ENCODE peak calls at places on chromosomes 12 and 14, in eight cellular contexts. One of them, this sample, is unnamed.

GRCh38 chr12:95922231-95922630 is 20.2 kb downstream of the CCDC38 start:
- DNase-seq in osteocyte: no peak
- DNase-seq in trophoblast cell: no peak
- DNase-seq in foreskin fibroblast: peak; percentile 34
- DNase-seq in GM10248: no peak
- DNase-seq in type B pancreatic cell: no peak
- DNase-seq in iris pigment epithelial cell: no peak
- DNase-seq in stimulated activated CD8-positive, alpha-beta memory T cell treated with anti-CD3 and anti-CD28 coated beads, Interleukin-2, amount 100 ng/mL, for 1 hour: no peak
- DNase-seq in this sample: no peak

GRCh38 chr12:125068391-125068790 is 3.2 kb downstream of the AACS start:
- DNase-seq in iris pigment epithelial cell: no peak
- DNase-seq in GM10248: no peak
- DNase-seq in foreskin fibroblast: no peak
- DNase-seq in trophoblast cell: no peak
- DNase-seq in type B pancreatic cell: no peak
- DNase-seq in stimulated activated CD8-positive, alpha-beta memory T cell treated with anti-CD3 and anti-CD28 coated beads, Interleukin-2, amount 100 ng/mL, for 1 hour: no peak
- DNase-seq in osteocyte: no peak
- DNase-seq in this sample: no peak

GRCh38 chr12:107404981-107405380 is 280.6 kb upstream of the PWP1 start:
- DNase-seq in foreskin fibroblast: no peak
- DNase-seq in GM10248: peak; percentile 25
- DNase-seq in trophoblast cell: no peak
- DNase-seq in type B pancreatic cell: no peak
- DNase-seq in osteocyte: no peak
- DNase-seq in stimulated activated CD8-positive, alpha-beta memory T cell treated with anti-CD3 and anti-CD28 coated beads, Interleukin-2, amount 100 ng/mL, for 1 hour: no peak
- DNase-seq in iris pigment epithelial cell: peak; percentile 64
- DNase-seq in this sample: no peak

GRCh38 chr12:805022-805632 is 52.7 kb downstream of the WNK1 start:
- DNase-seq in stimulated activated CD8-positive, alpha-beta memory T cell treated with anti-CD3 and anti-CD28 coated beads, Interleukin-2, amount 100 ng/mL, for 1 hour: no peak
- DNase-seq in trophoblast cell: no peak
- DNase-seq in type B pancreatic cell: no peak
- DNase-seq in osteocyte: no peak
- DNase-seq in GM10248: no peak
- DNase-seq in iris pigment epithelial cell: no peak
- DNase-seq in foreskin fibroblast: no peak
- DNase-seq in this sample: no peak

GRCh38 chr14:35403085-35403396 is 1.5 kb downstream of the NFKBIA start:
- DNase-seq in iris pigment epithelial cell: no peak
- DNase-seq in type B pancreatic cell: no peak
- DNase-seq in stimulated activated CD8-positive, alpha-beta memory T cell treated with anti-CD3 and anti-CD28 coated beads, Interleukin-2, amount 100 ng/mL, for 1 hour: no peak
- DNase-seq in osteocyte: no peak
- DNase-seq in trophoblast cell: no peak
- DNase-seq in GM10248: no peak
- DNase-seq in foreskin fibroblast: no peak
- DNase-seq in this sample: no peak

GRCh38 chr12:6426882-6427671 is 17.7 kb upstream of the CD27 start:
- DNase-seq in GM10248: peak; percentile 81
- DNase-seq in iris pigment epithelial cell: no peak
- DNase-seq in osteocyte: no peak
- DNase-seq in foreskin fibroblast: no peak
- DNase-seq in stimulated activated CD8-positive, alpha-beta memory T cell treated with anti-CD3 and anti-CD28 coated beads, Interleukin-2, amount 100 ng/mL, for 1 hour: peak; percentile 71
- DNase-seq in trophoblast cell: no peak
- DNase-seq in type B pancreatic cell: peak; percentile 43
- DNase-seq in this sample: no peak

GRCh38 chr14:91380610-91381371 is 36.8 kb downstream of the CCDC88C start:
- DNase-seq in type B pancreatic cell: no peak
- DNase-seq in iris pigment epithelial cell: peak; percentile 31
- DNase-seq in osteocyte: no peak
- DNase-seq in foreskin fibroblast: no peak
- DNase-seq in stimulated activated CD8-positive, alpha-beta memory T cell treated with anti-CD3 and anti-CD28 coated beads, Interleukin-2, amount 100 ng/mL, for 1 hour: no peak
- DNase-seq in GM10248: no peak
- DNase-seq in trophoblast cell: no peak
- DNase-seq in this sample: no peak

GRCh38 chr12:124130717-124131670 is 158.0 kb downstream of the ZNF664 start:
- DNase-seq in foreskin fibroblast: no peak
- DNase-seq in trophoblast cell: no peak
- DNase-seq in iris pigment epithelial cell: no peak
- DNase-seq in type B pancreatic cell: no peak
- DNase-seq in stimulated activated CD8-positive, alpha-beta memory T cell treated with anti-CD3 and anti-CD28 coated beads, Interleukin-2, amount 100 ng/mL, for 1 hour: no peak
- DNase-seq in osteocyte: no peak
- DNase-seq in GM10248: peak; percentile 54
- DNase-seq in this sample: no peak

GRCh38 chr12:109358154-109358869 is 10.6 kb downstream of the MYO1H start:
- DNase-seq in osteocyte: no peak
- DNase-seq in GM10248: peak; percentile 49
- DNase-seq in type B pancreatic cell: no peak
- DNase-seq in trophoblast cell: no peak
- DNase-seq in foreskin fibroblast: no peak
- DNase-seq in iris pigment epithelial cell: no peak
- DNase-seq in stimulated activated CD8-positive, alpha-beta memory T cell treated with anti-CD3 and anti-CD28 coated beads, Interleukin-2, amount 100 ng/mL, for 1 hour: no peak
- DNase-seq in this sample: no peak

GRCh38 chr14:36997843-36998242 is 174.6 kb downstream of the SLC25A21 start:
- DNase-seq in osteocyte: no peak
- DNase-seq in foreskin fibroblast: no peak
- DNase-seq in GM10248: no peak
- DNase-seq in iris pigment epithelial cell: peak; percentile 11
- DNase-seq in type B pancreatic cell: no peak
- DNase-seq in trophoblast cell: no peak
- DNase-seq in stimulated activated CD8-positive, alpha-beta memory T cell treated with anti-CD3 and anti-CD28 coated beads, Interleukin-2, amount 100 ng/mL, for 1 hour: no peak
- DNase-seq in this sample: no peak

GRCh38 chr12:45131506-45131905 is 80.6 kb upstream of the DBX2 start:
- DNase-seq in type B pancreatic cell: no peak
- DNase-seq in trophoblast cell: no peak
- DNase-seq in foreskin fibroblast: no peak
- DNase-seq in GM10248: no peak
- DNase-seq in stimulated activated CD8-positive, alpha-beta memory T cell treated with anti-CD3 and anti-CD28 coated beads, Interleukin-2, amount 100 ng/mL, for 1 hour: no peak
- DNase-seq in osteocyte: no peak
- DNase-seq in iris pigment epithelial cell: no peak
- DNase-seq in this sample: no peak

GRCh38 chr14:73878436-73878835 is 8.2 kb upstream of the ZNF410 start:
- DNase-seq in stimulated activated CD8-positive, alpha-beta memory T cell treated with anti-CD3 and anti-CD28 coated beads, Interleukin-2, amount 100 ng/mL, for 1 hour: no peak
- DNase-seq in osteocyte: no peak
- DNase-seq in iris pigment epithelial cell: peak; percentile 79
- DNase-seq in type B pancreatic cell: no peak
- DNase-seq in GM10248: no peak
- DNase-seq in foreskin fibroblast: peak; percentile 34
- DNase-seq in trophoblast cell: no peak
- DNase-seq in this sample: no peak

GRCh38 chr14:31068235-31068634 is 42.1 kb upstream of the STRN3 start:
- DNase-seq in iris pigment epithelial cell: no peak
- DNase-seq in type B pancreatic cell: no peak
- DNase-seq in trophoblast cell: no peak
- DNase-seq in stimulated activated CD8-positive, alpha-beta memory T cell treated with anti-CD3 and anti-CD28 coated beads, Interleukin-2, amount 100 ng/mL, for 1 hour: no peak
- DNase-seq in foreskin fibroblast: no peak
- DNase-seq in osteocyte: no peak
- DNase-seq in GM10248: peak; percentile 36
- DNase-seq in this sample: no peak

GRCh38 chr14:39431416-39432178 is 636 bp downstream of the FBXO33 start:
- DNase-seq in GM10248: peak; percentile 39
- DNase-seq in type B pancreatic cell: peak; percentile 70
- DNase-seq in trophoblast cell: peak; percentile 51
- DNase-seq in stimulated activated CD8-positive, alpha-beta memory T cell treated with anti-CD3 and anti-CD28 coated beads, Interleukin-2, amount 100 ng/mL, for 1 hour: peak; percentile 11
- DNase-seq in foreskin fibroblast: peak; percentile 28
- DNase-seq in osteocyte: peak; percentile 84
- DNase-seq in iris pigment epithelial cell: peak; percentile 43
- DNase-seq in this sample: no peak

GRCh38 chr14:89340200-89340667 is 76.8 kb downstream of the FOXN3 start:
- DNase-seq in trophoblast cell: no peak
- DNase-seq in iris pigment epithelial cell: peak; percentile 85
- DNase-seq in stimulated activated CD8-positive, alpha-beta memory T cell treated with anti-CD3 and anti-CD28 coated beads, Interleukin-2, amount 100 ng/mL, for 1 hour: no peak
- DNase-seq in type B pancreatic cell: no peak
- DNase-seq in foreskin fibroblast: no peak
- DNase-seq in osteocyte: no peak
- DNase-seq in GM10248: no peak
- DNase-seq in this sample: no peak

GRCh38 chr12:122945047-122945592 is 21.1 kb downstream of the ABCB9 start:
- DNase-seq in GM10248: no peak
- DNase-seq in osteocyte: no peak
- DNase-seq in type B pancreatic cell: no peak
- DNase-seq in iris pigment epithelial cell: no peak
- DNase-seq in foreskin fibroblast: no peak
- DNase-seq in trophoblast cell: no peak
- DNase-seq in stimulated activated CD8-positive, alpha-beta memory T cell treated with anti-CD3 and anti-CD28 coated beads, Interleukin-2, amount 100 ng/mL, for 1 hour: no peak
- DNase-seq in this sample: no peak

GRCh38 chr12:83537428-83538053 is 850.8 kb downstream of the TMTC2 start:
- DNase-seq in type B pancreatic cell: no peak
- DNase-seq in trophoblast cell: no peak
- DNase-seq in GM10248: no peak
- DNase-seq in foreskin fibroblast: no peak
- DNase-seq in stimulated activated CD8-positive, alpha-beta memory T cell treated with anti-CD3 and anti-CD28 coated beads, Interleukin-2, amount 100 ng/mL, for 1 hour: no peak
- DNase-seq in osteocyte: no peak
- DNase-seq in iris pigment epithelial cell: peak; percentile 1
- DNase-seq in this sample: no peak

GRCh38 chr12:98894412-98895085 is 249.5 kb downstream of the APAF1 start:
- DNase-seq in iris pigment epithelial cell: no peak
- DNase-seq in foreskin fibroblast: no peak
- DNase-seq in GM10248: no peak
- DNase-seq in trophoblast cell: no peak
- DNase-seq in osteocyte: no peak
- DNase-seq in type B pancreatic cell: peak; percentile 71
- DNase-seq in stimulated activated CD8-positive, alpha-beta memory T cell treated with anti-CD3 and anti-CD28 coated beads, Interleukin-2, amount 100 ng/mL, for 1 hour: no peak
- DNase-seq in this sample: no peak

GRCh38 chr14:71592361-71592760 is 339.9 kb upstream of the RGS6 start:
- DNase-seq in osteocyte: no peak
- DNase-seq in trophoblast cell: no peak
- DNase-seq in foreskin fibroblast: no peak
- DNase-seq in type B pancreatic cell: no peak
- DNase-seq in iris pigment epithelial cell: no peak
- DNase-seq in stimulated activated CD8-positive, alpha-beta memory T cell treated with anti-CD3 and anti-CD28 coated beads, Interleukin-2, amount 100 ng/mL, for 1 hour: no peak
- DNase-seq in GM10248: no peak
- DNase-seq in this sample: no peak

GRCh38 chr14:68140111-68140741 is 320.6 kb downstream of the RAD51B start:
- DNase-seq in iris pigment epithelial cell: peak; percentile 97
- DNase-seq in GM10248: no peak
- DNase-seq in osteocyte: peak; percentile 85
- DNase-seq in type B pancreatic cell: no peak
- DNase-seq in trophoblast cell: peak; percentile 80
- DNase-seq in stimulated activated CD8-positive, alpha-beta memory T cell treated with anti-CD3 and anti-CD28 coated beads, Interleukin-2, amount 100 ng/mL, for 1 hour: no peak
- DNase-seq in foreskin fibroblast: peak; percentile 95
- DNase-seq in this sample: no peak

GRCh38 chr12:12720052-12720451 is 2.9 kb downstream of the CDKN1B start:
- DNase-seq in trophoblast cell: no peak
- DNase-seq in foreskin fibroblast: no peak
- DNase-seq in stimulated activated CD8-positive, alpha-beta memory T cell treated with anti-CD3 and anti-CD28 coated beads, Interleukin-2, amount 100 ng/mL, for 1 hour: no peak
- DNase-seq in type B pancreatic cell: no peak
- DNase-seq in iris pigment epithelial cell: no peak
- DNase-seq in GM10248: no peak
- DNase-seq in osteocyte: no peak
- DNase-seq in this sample: no peak

GRCh38 chr12:82912406-82912805 is 225.7 kb downstream of the TMTC2 start:
- DNase-seq in foreskin fibroblast: peak; percentile 4
- DNase-seq in osteocyte: no peak
- DNase-seq in GM10248: no peak
- DNase-seq in iris pigment epithelial cell: peak; percentile 83
- DNase-seq in stimulated activated CD8-positive, alpha-beta memory T cell treated with anti-CD3 and anti-CD28 coated beads, Interleukin-2, amount 100 ng/mL, for 1 hour: no peak
- DNase-seq in trophoblast cell: no peak
- DNase-seq in type B pancreatic cell: no peak
- DNase-seq in this sample: no peak

GRCh38 chr14:95431199-95432145 is 85.0 kb downstream of the SYNE3 start:
- DNase-seq in stimulated activated CD8-positive, alpha-beta memory T cell treated with anti-CD3 and anti-CD28 coated beads, Interleukin-2, amount 100 ng/mL, for 1 hour: no peak
- DNase-seq in iris pigment epithelial cell: peak; percentile 56
- DNase-seq in type B pancreatic cell: no peak
- DNase-seq in foreskin fibroblast: no peak
- DNase-seq in GM10248: no peak
- DNase-seq in trophoblast cell: no peak
- DNase-seq in osteocyte: no peak
- DNase-seq in this sample: no peak

GRCh38 chr12:69008510-69008909 is 75.5 kb upstream of the CPM start:
- DNase-seq in trophoblast cell: peak; percentile 82
- DNase-seq in GM10248: no peak
- DNase-seq in foreskin fibroblast: no peak
- DNase-seq in type B pancreatic cell: no peak
- DNase-seq in iris pigment epithelial cell: no peak
- DNase-seq in osteocyte: no peak
- DNase-seq in stimulated activated CD8-positive, alpha-beta memory T cell treated with anti-CD3 and anti-CD28 coated beads, Interleukin-2, amount 100 ng/mL, for 1 hour: no peak
- DNase-seq in this sample: no peak

This sample was measured in cerebellar nuclear complex.